ENCODE peak calls at places on chromosomes 1 and 21, in eight cellular contexts. One of them, this sample, is unnamed.

GRCh38 chr1:43898981-43899380 is 34.6 kb upstream of the ARTN start:
- DNase-seq in left ventricle myocardium inferior: no peak
- DNase-seq in glutamatergic neuron: no peak
- DNase-seq in effector memory CD4-positive, alpha-beta T cell: no peak
- DNase-seq in T47D: no peak
- DNase-seq in epithelial cell of esophagus: no peak
- DNase-seq in T-helper 1 cell: no peak
- DNase-seq in hypothalamus: no peak
- DNase-seq in this sample: no peak

GRCh38 chr1:51927029-51927428 is 48.5 kb upstream of the NRDC start:
- DNase-seq in epithelial cell of esophagus: no peak
- DNase-seq in T47D: no peak
- DNase-seq in glutamatergic neuron: no peak
- DNase-seq in hypothalamus: no peak
- DNase-seq in left ventricle myocardium inferior: no peak
- DNase-seq in effector memory CD4-positive, alpha-beta T cell: no peak
- DNase-seq in T-helper 1 cell: no peak
- DNase-seq in this sample: no peak

GRCh38 chr1:38102576-38102975 is 56.0 kb upstream of the POU3F1 start:
- DNase-seq in epithelial cell of esophagus: no peak
- DNase-seq in glutamatergic neuron: no peak
- DNase-seq in hypothalamus: no peak
- DNase-seq in T47D: no peak
- DNase-seq in left ventricle myocardium inferior: no peak
- DNase-seq in T-helper 1 cell: no peak
- DNase-seq in effector memory CD4-positive, alpha-beta T cell: no peak
- DNase-seq in this sample: no peak

GRCh38 chr1:212470059-212470458 is 37.3 kb downstream of the NENF start:
- DNase-seq in left ventricle myocardium inferior: peak
- DNase-seq in effector memory CD4-positive, alpha-beta T cell: no peak
- DNase-seq in glutamatergic neuron: no peak
- DNase-seq in epithelial cell of esophagus: peak
- DNase-seq in T-helper 1 cell: no peak
- DNase-seq in T47D: peak
- DNase-seq in hypothalamus: peak
- DNase-seq in this sample: peak

GRCh38 chr21:46667191-46667734 is 31.8 kb downstream of the PRMT2 start:
- DNase-seq in T-helper 1 cell: no peak
- DNase-seq in left ventricle myocardium inferior: no peak
- DNase-seq in glutamatergic neuron: peak
- DNase-seq in T47D: peak
- DNase-seq in hypothalamus: no peak
- DNase-seq in effector memory CD4-positive, alpha-beta T cell: no peak
- DNase-seq in epithelial cell of esophagus: peak
- DNase-seq in this sample: no peak

GRCh38 chr1:44592208-44593145 is 81.8 kb downstream of the TMEM53 start:
- DNase-seq in hypothalamus: peak
- DNase-seq in effector memory CD4-positive, alpha-beta T cell: no peak
- DNase-seq in left ventricle myocardium inferior: no peak
- DNase-seq in glutamatergic neuron: no peak
- DNase-seq in epithelial cell of esophagus: no peak
- DNase-seq in T47D: no peak
- DNase-seq in T-helper 1 cell: no peak
- DNase-seq in this sample: peak

GRCh38 chr1:216820345-216820744 is 97.1 kb upstream of the ESRRG start:
- DNase-seq in left ventricle myocardium inferior: no peak
- DNase-seq in hypothalamus: no peak
- DNase-seq in glutamatergic neuron: no peak
- DNase-seq in effector memory CD4-positive, alpha-beta T cell: no peak
- DNase-seq in T-helper 1 cell: no peak
- DNase-seq in epithelial cell of esophagus: no peak
- DNase-seq in T47D: peak
- DNase-seq in this sample: no peak

GRCh38 chr1:99218999-99219398 is 45.3 kb upstream of the PLPPR4 start:
- DNase-seq in left ventricle myocardium inferior: no peak
- DNase-seq in effector memory CD4-positive, alpha-beta T cell: no peak
- DNase-seq in hypothalamus: no peak
- DNase-seq in glutamatergic neuron: no peak
- DNase-seq in epithelial cell of esophagus: no peak
- DNase-seq in T-helper 1 cell: no peak
- DNase-seq in T47D: no peak
- DNase-seq in this sample: no peak

GRCh38 chr1:243716901-243717300 is 133.1 kb downstream of the AKT3 start:
- DNase-seq in T47D: no peak
- DNase-seq in epithelial cell of esophagus: no peak
- DNase-seq in left ventricle myocardium inferior: no peak
- DNase-seq in glutamatergic neuron: no peak
- DNase-seq in effector memory CD4-positive, alpha-beta T cell: no peak
- DNase-seq in hypothalamus: no peak
- DNase-seq in T-helper 1 cell: no peak
- DNase-seq in this sample: no peak

GRCh38 chr1:217048104-217048707 is 325.0 kb upstream of the ESRRG start:
- DNase-seq in effector memory CD4-positive, alpha-beta T cell: no peak
- DNase-seq in hypothalamus: no peak
- DNase-seq in glutamatergic neuron: peak
- DNase-seq in left ventricle myocardium inferior: no peak
- DNase-seq in epithelial cell of esophagus: peak
- DNase-seq in T47D: peak
- DNase-seq in T-helper 1 cell: no peak
- DNase-seq in this sample: no peak

GRCh38 chr1:11729498-11730428 is 6.2 kb upstream of the AGTRAP start:
- DNase-seq in hypothalamus: no peak
- DNase-seq in T47D: no peak
- DNase-seq in T-helper 1 cell: no peak
- DNase-seq in glutamatergic neuron: no peak
- DNase-seq in left ventricle myocardium inferior: peak
- DNase-seq in epithelial cell of esophagus: no peak
- DNase-seq in effector memory CD4-positive, alpha-beta T cell: no peak
- DNase-seq in this sample: no peak

GRCh38 chr1:28887418-28887834 is 26.9 kb upstream of the EPB41 start:
- DNase-seq in T-helper 1 cell: peak
- DNase-seq in left ventricle myocardium inferior: peak
- DNase-seq in effector memory CD4-positive, alpha-beta T cell: peak
- DNase-seq in T47D: no peak
- DNase-seq in glutamatergic neuron: peak
- DNase-seq in hypothalamus: no peak
- DNase-seq in epithelial cell of esophagus: no peak
- DNase-seq in this sample: no peak

GRCh38 chr1:21292991-21293536 is 2.8 kb upstream of the ECE1 start:
- DNase-seq in effector memory CD4-positive, alpha-beta T cell: peak
- DNase-seq in T-helper 1 cell: peak
- DNase-seq in glutamatergic neuron: no peak
- DNase-seq in T47D: no peak
- DNase-seq in epithelial cell of esophagus: peak
- DNase-seq in hypothalamus: no peak
- DNase-seq in left ventricle myocardium inferior: no peak
- DNase-seq in this sample: no peak

GRCh38 chr21:24045775-24046215 is 1561.5 kb downstream of the MRPL39 start:
- DNase-seq in epithelial cell of esophagus: no peak
- DNase-seq in effector memory CD4-positive, alpha-beta T cell: no peak
- DNase-seq in glutamatergic neuron: peak
- DNase-seq in T47D: peak
- DNase-seq in left ventricle myocardium inferior: peak
- DNase-seq in T-helper 1 cell: no peak
- DNase-seq in hypothalamus: peak
- DNase-seq in this sample: peak

GRCh38 chr1:54354899-54355298 is 51.3 kb downstream of the SSBP3 start:
- DNase-seq in left ventricle myocardium inferior: no peak
- DNase-seq in glutamatergic neuron: no peak
- DNase-seq in T-helper 1 cell: no peak
- DNase-seq in hypothalamus: no peak
- DNase-seq in T47D: no peak
- DNase-seq in epithelial cell of esophagus: no peak
- DNase-seq in effector memory CD4-positive, alpha-beta T cell: no peak
- DNase-seq in this sample: no peak

GRCh38 chr1:20972855-20973254 is 185.7 kb upstream of the HP1BP3 start:
- DNase-seq in glutamatergic neuron: no peak
- DNase-seq in T47D: no peak
- DNase-seq in left ventricle myocardium inferior: no peak
- DNase-seq in T-helper 1 cell: no peak
- DNase-seq in epithelial cell of esophagus: no peak
- DNase-seq in hypothalamus: no peak
- DNase-seq in effector memory CD4-positive, alpha-beta T cell: no peak
- DNase-seq in this sample: no peak

GRCh38 chr1:54456921-54457529 is 50.8 kb upstream of the SSBP3 start:
- DNase-seq in glutamatergic neuron: no peak
- DNase-seq in effector memory CD4-positive, alpha-beta T cell: no peak
- DNase-seq in epithelial cell of esophagus: no peak
- DNase-seq in T47D: no peak
- DNase-seq in T-helper 1 cell: no peak
- DNase-seq in left ventricle myocardium inferior: no peak
- DNase-seq in hypothalamus: no peak
- DNase-seq in this sample: peak

GRCh38 chr1:62905872-62906271 is 121.9 kb downstream of the ATG4C start:
- DNase-seq in T-helper 1 cell: no peak
- DNase-seq in left ventricle myocardium inferior: no peak
- DNase-seq in epithelial cell of esophagus: no peak
- DNase-seq in glutamatergic neuron: no peak
- DNase-seq in hypothalamus: no peak
- DNase-seq in effector memory CD4-positive, alpha-beta T cell: no peak
- DNase-seq in T47D: no peak
- DNase-seq in this sample: no peak

GRCh38 chr1:209703834-209704504 is 677 bp upstream of the HSD11B1 start:
- DNase-seq in T47D: no peak
- DNase-seq in effector memory CD4-positive, alpha-beta T cell: no peak
- DNase-seq in hypothalamus: no peak
- DNase-seq in left ventricle myocardium inferior: no peak
- DNase-seq in T-helper 1 cell: no peak
- DNase-seq in glutamatergic neuron: no peak
- DNase-seq in epithelial cell of esophagus: no peak
- DNase-seq in this sample: no peak

GRCh38 chr1:21064057-21064456 is 112.6 kb downstream of the EIF4G3 start:
- DNase-seq in T47D: peak
- DNase-seq in effector memory CD4-positive, alpha-beta T cell: no peak
- DNase-seq in epithelial cell of esophagus: no peak
- DNase-seq in glutamatergic neuron: no peak
- DNase-seq in left ventricle myocardium inferior: no peak
- DNase-seq in T-helper 1 cell: no peak
- DNase-seq in hypothalamus: no peak
- DNase-seq in this sample: no peak

GRCh38 chr1:177569476-177569875 is 398.7 kb downstream of the BRINP2 start:
- DNase-seq in hypothalamus: no peak
- DNase-seq in effector memory CD4-positive, alpha-beta T cell: no peak
- DNase-seq in left ventricle myocardium inferior: no peak
- DNase-seq in T47D: no peak
- DNase-seq in glutamatergic neuron: no peak
- DNase-seq in T-helper 1 cell: no peak
- DNase-seq in epithelial cell of esophagus: peak
- DNase-seq in this sample: no peak

GRCh38 chr1:109239047-109239579 is 10.2 kb upstream of the CELSR2 start:
- DNase-seq in effector memory CD4-positive, alpha-beta T cell: no peak
- DNase-seq in hypothalamus: no peak
- DNase-seq in epithelial cell of esophagus: no peak
- DNase-seq in left ventricle myocardium inferior: no peak
- DNase-seq in glutamatergic neuron: no peak
- DNase-seq in T-helper 1 cell: no peak
- DNase-seq in T47D: no peak
- DNase-seq in this sample: no peak

GRCh38 chr1:12654004-12654567 is 10.2 kb downstream of the AADACL4 start:
- DNase-seq in left ventricle myocardium inferior: no peak
- DNase-seq in T47D: peak
- DNase-seq in hypothalamus: no peak
- DNase-seq in glutamatergic neuron: no peak
- DNase-seq in epithelial cell of esophagus: peak
- DNase-seq in effector memory CD4-positive, alpha-beta T cell: no peak
- DNase-seq in T-helper 1 cell: no peak
- DNase-seq in this sample: no peak

GRCh38 chr21:15430023-15430422 is 299.8 kb upstream of the USP25 start:
- DNase-seq in epithelial cell of esophagus: no peak
- DNase-seq in left ventricle myocardium inferior: no peak
- DNase-seq in effector memory CD4-positive, alpha-beta T cell: no peak
- DNase-seq in T-helper 1 cell: no peak
- DNase-seq in glutamatergic neuron: no peak
- DNase-seq in T47D: no peak
- DNase-seq in hypothalamus: no peak
- DNase-seq in this sample: no peak

GRCh38 chr1:68495532-68495931 is 1.4 kb downstream of the DEPDC1 start:
- DNase-seq in effector memory CD4-positive, alpha-beta T cell: no peak
- DNase-seq in T47D: peak
- DNase-seq in left ventricle myocardium inferior: no peak
- DNase-seq in epithelial cell of esophagus: peak
- DNase-seq in glutamatergic neuron: no peak
- DNase-seq in T-helper 1 cell: no peak
- DNase-seq in hypothalamus: no peak
- DNase-seq in this sample: no peak

GRCh38 chr1:240619901-240620621 is 8.1 kb upstream of the GREM2 start:
- DNase-seq in epithelial cell of esophagus: no peak
- DNase-seq in effector memory CD4-positive, alpha-beta T cell: no peak
- DNase-seq in T47D: no peak
- DNase-seq in T-helper 1 cell: no peak
- DNase-seq in glutamatergic neuron: peak
- DNase-seq in hypothalamus: no peak
- DNase-seq in left ventricle myocardium inferior: no peak
- DNase-seq in this sample: no peak

GRCh38 chr1:201874672-201875071 is 14.0 kb upstream of the SHISA4 start:
- DNase-seq in epithelial cell of esophagus: no peak
- DNase-seq in glutamatergic neuron: no peak
- DNase-seq in T47D: no peak
- DNase-seq in T-helper 1 cell: no peak
- DNase-seq in effector memory CD4-positive, alpha-beta T cell: no peak
- DNase-seq in hypothalamus: no peak
- DNase-seq in left ventricle myocardium inferior: no peak
- DNase-seq in this sample: no peak

GRCh38 chr1:48649880-48650279 is 126.8 kb downstream of the BEND5 start:
- DNase-seq in T47D: no peak
- DNase-seq in epithelial cell of esophagus: no peak
- DNase-seq in effector memory CD4-positive, alpha-beta T cell: no peak
- DNase-seq in hypothalamus: no peak
- DNase-seq in glutamatergic neuron: no peak
- DNase-seq in T-helper 1 cell: no peak
- DNase-seq in left ventricle myocardium inferior: no peak
- DNase-seq in this sample: no peak

GRCh38 chr1:3523980-3524379 is 69.5 kb downstream of the ARHGEF16 start:
- DNase-seq in hypothalamus: no peak
- DNase-seq in epithelial cell of esophagus: no peak
- DNase-seq in left ventricle myocardium inferior: no peak
- DNase-seq in glutamatergic neuron: no peak
- DNase-seq in T47D: no peak
- DNase-seq in effector memory CD4-positive, alpha-beta T cell: no peak
- DNase-seq in T-helper 1 cell: no peak
- DNase-seq in this sample: no peak

GRCh38 chr1:32241011-32241763 is 5.8 kb upstream of the FAM167B start:
- DNase-seq in effector memory CD4-positive, alpha-beta T cell: no peak
- DNase-seq in epithelial cell of esophagus: no peak
- DNase-seq in glutamatergic neuron: peak
- DNase-seq in left ventricle myocardium inferior: peak
- DNase-seq in T-helper 1 cell: peak
- DNase-seq in hypothalamus: peak
- DNase-seq in T47D: peak
- DNase-seq in this sample: peak

GRCh38 chr1:116987256-116987555 is 14.4 kb upstream of the CD101 start:
- DNase-seq in left ventricle myocardium inferior: no peak
- DNase-seq in glutamatergic neuron: no peak
- DNase-seq in T47D: no peak
- DNase-seq in hypothalamus: no peak
- DNase-seq in T-helper 1 cell: peak
- DNase-seq in epithelial cell of esophagus: no peak
- DNase-seq in effector memory CD4-positive, alpha-beta T cell: peak
- DNase-seq in this sample: no peak

GRCh38 chr1:41362357-41362721 is 1.1 kb downstream of the FOXO6 start:
- DNase-seq in T47D: no peak
- DNase-seq in hypothalamus: no peak
- DNase-seq in glutamatergic neuron: no peak
- DNase-seq in T-helper 1 cell: no peak
- DNase-seq in epithelial cell of esophagus: no peak
- DNase-seq in effector memory CD4-positive, alpha-beta T cell: no peak
- DNase-seq in left ventricle myocardium inferior: no peak
- DNase-seq in this sample: no peak

GRCh38 chr1:113103048-113103447 is 30.1 kb downstream of the LRIG2 start:
- DNase-seq in T47D: peak
- DNase-seq in glutamatergic neuron: no peak
- DNase-seq in hypothalamus: no peak
- DNase-seq in left ventricle myocardium inferior: no peak
- DNase-seq in epithelial cell of esophagus: peak
- DNase-seq in effector memory CD4-positive, alpha-beta T cell: no peak
- DNase-seq in T-helper 1 cell: no peak
- DNase-seq in this sample: no peak

GRCh38 chr1:19448491-19449439 is 36.6 kb downstream of the CAPZB start:
- DNase-seq in T-helper 1 cell: no peak
- DNase-seq in left ventricle myocardium inferior: peak
- DNase-seq in effector memory CD4-positive, alpha-beta T cell: no peak
- DNase-seq in hypothalamus: no peak
- DNase-seq in T47D: no peak
- DNase-seq in glutamatergic neuron: peak
- DNase-seq in epithelial cell of esophagus: peak
- DNase-seq in this sample: no peak

This sample was measured in posterior cingulate gyrus.